ENCODE peak calls at places on chromosomes 16 and 17, in six cellular contexts. G is stomach, J is mucosa of descending colon, H is neuronal stem cell, P is fibroblast of the aortic adventitia, O is skeletal muscle cell. A is an unnamed sample.
A peak's percentile ranks its signal among the peaks of the same experiment; 100 is the strongest.

GRCh38 chr17:11264183-11264871 is 23.3 kb downstream of the SHISA6 start:
- DNase-seq in G (no peak), J (no peak), H (no peak), P (no peak), O (no peak), A (no peak)

GRCh38 chr16:17414421-17414820 is 56.3 kb downstream of the XYLT1 start:
- DNase-seq in G (no peak), J (no peak), H (no peak), P (no peak), O (no peak), A (no peak)

GRCh38 chr16:23640669-23640958 is 496 bp downstream of the PALB2 start:
- DNase-seq in G (no peak), J (peak; percentile 10), H (no peak), P (peak; percentile 3), O (no peak), A (no peak)

GRCh38 chr16:73368715-73369114 is 320.8 kb upstream of the ZFHX3 start:
- DNase-seq in G (no peak), J (no peak), H (no peak), P (no peak), O (no peak), A (no peak)

GRCh38 chr17:56244268-56244890 is 91.1 kb downstream of the ANKFN1 start:
- DNase-seq in G (no peak), J (no peak), H (no peak), P (no peak), O (no peak), A (no peak)

GRCh38 chr16:73172621-73173312 is 124.8 kb upstream of the ZFHX3 start:
- DNase-seq in G (peak; percentile 93), J (peak; percentile 93), H (no peak), P (peak; percentile 98), O (peak; percentile 93), A (peak; percentile 71)

GRCh38 chr16:84069540-84069939 is 26.9 kb upstream of the SLC38A8 start:
- DNase-seq in G (no peak), J (no peak), H (no peak), P (no peak), O (no peak), A (no peak)

GRCh38 chr16:28168991-28169554 is 42.7 kb downstream of the XPO6 start:
- DNase-seq in G (no peak), J (no peak), H (no peak), P (no peak), O (no peak), A (no peak)

GRCh38 chr17:43393944-43394482 is 4.8 kb upstream of the ARL4D start:
- DNase-seq in G (peak; percentile 95), J (peak; percentile 99), H (peak; percentile 92), P (peak; percentile 94), O (no peak), A (peak; percentile 92)

GRCh38 chr16:89316701-89317100 is 99.2 kb downstream of the ZNF778 start:
- DNase-seq in G (no peak), J (no peak), H (no peak), P (no peak), O (no peak), A (no peak)

GRCh38 chr16:89912143-89912542 is 6.5 kb upstream of the MC1R start:
- DNase-seq in G (no peak), J (no peak), H (no peak), P (no peak), O (no peak), A (no peak)

GRCh38 chr17:73003487-73003886 is 89.0 kb downstream of the SLC39A11 start:
- DNase-seq in G (no peak), J (no peak), H (no peak), P (no peak), O (no peak), A (no peak)

GRCh38 chr16:87809150-87809902 is 43.5 kb upstream of the KLHDC4 start:
- DNase-seq in G (no peak), J (no peak), H (no peak), P (no peak), O (no peak), A (no peak)

GRCh38 chr16:80144191-80144590 is 396.6 kb upstream of the DYNLRB2 start:
- DNase-seq in G (no peak), J (no peak), H (no peak), P (no peak), O (peak; percentile 54), A (no peak)

GRCh38 chr17:78995761-78996451 is 13.7 kb downstream of the CANT1 start:
- DNase-seq in G (peak; percentile 87), J (peak; percentile 87), H (no peak), P (no peak), O (no peak), A (peak; percentile 75)

GRCh38 chr16:56569971-56570370 is 5.1 kb downstream of the MT4 start:
- DNase-seq in G (no peak), J (no peak), H (no peak), P (no peak), O (no peak), A (no peak)

GRCh38 chr17:51121620-51122472 is 1.2 kb upstream of the SPAG9 start:
- DNase-seq in G (peak; percentile 91), J (peak; percentile 94), H (peak; percentile 51), P (peak; percentile 92), O (peak; percentile 77), A (peak; percentile 90)

GRCh38 chr16:4288148-4288921 is 15.5 kb upstream of the TFAP4 start:
- DNase-seq in G (peak; percentile 79), J (peak; percentile 88), H (peak; percentile 72), P (peak; percentile 54), O (no peak), A (peak; percentile 74)

GRCh38 chr16:83552193-83552592 is 255.6 kb upstream of the HSBP1 start:
- DNase-seq in G (no peak), J (no peak), H (no peak), P (peak; percentile 31), O (peak; percentile 24), A (no peak)

GRCh38 chr16:72791786-72792185 is 256.1 kb downstream of the ZFHX3 start:
- DNase-seq in G (no peak), J (no peak), H (no peak), P (no peak), O (no peak), A (no peak)

GRCh38 chr17:65117384-65118035 is 19.7 kb upstream of the RGS9 start:
- DNase-seq in G (no peak), J (no peak), H (no peak), P (no peak), O (no peak), A (no peak)
- H3K4me3 ChIP-seq in G (no peak overlapping the region), J (no peak overlapping the region), H (no peak overlapping the region), P (no peak overlapping the region), O (no peak overlapping the region), A (no peak overlapping the region)

DNA sequence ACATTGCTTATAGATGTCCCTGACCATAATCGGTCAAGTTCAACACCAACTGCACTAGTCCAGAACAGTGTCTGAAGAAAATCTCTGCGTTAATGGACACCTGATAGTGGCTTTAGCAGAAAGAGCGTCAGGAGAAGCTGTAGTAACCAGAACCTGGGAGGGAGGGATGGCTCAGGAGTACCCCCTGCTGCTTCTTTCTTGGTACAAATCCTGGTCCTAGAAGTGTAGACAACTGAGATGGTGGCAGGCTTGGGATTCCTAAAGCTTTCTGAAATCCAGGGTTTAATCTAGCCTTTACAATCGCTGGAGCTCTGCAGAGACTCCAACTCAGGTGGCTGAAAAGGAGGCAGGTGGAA is 5.4 kb downstream of the MAP3K14 start:
- DNase-seq in G (no peak), J (no peak), H (no peak), P (no peak), O (no peak), A (no peak)
- H3K4me3 ChIP-seq in G (peak overlapping the region; percentile 38), J (no peak overlapping the region), H (no peak overlapping the region), P (no peak overlapping the region), O (no peak overlapping the region), A (peak overlapping the region; percentile 36)

GRCh38 chr17:29706045-29706431 is 83.3 kb upstream of the CORO6 start:
- DNase-seq in G (no peak), J (no peak), H (no peak), P (no peak), O (no peak), A (no peak)
- H3K4me3 ChIP-seq in G (no peak overlapping the region), J (no peak overlapping the region), H (no peak overlapping the region), P (no peak overlapping the region), O (no peak overlapping the region), A (no peak overlapping the region)

GRCh38 chr17:81804559-81805399 is 829 bp downstream of the GCGR start:
- DNase-seq in G (no peak), J (no peak), H (no peak), P (no peak), O (no peak), A (no peak)
- H3K4me3 ChIP-seq in G (peak overlapping the region; percentile 32), J (no peak overlapping the region), H (no peak overlapping the region), P (no peak overlapping the region), O (no peak overlapping the region), A (peak overlapping the region; percentile 61)

GRCh38 chr17:81340606-81341346 is 45.7 kb upstream of the SLC38A10 start:
- DNase-seq in G (no peak), J (no peak), H (no peak), P (peak; percentile 19), O (no peak), A (no peak)
- H3K4me3 ChIP-seq in G (peak overlapping the region; percentile 81), J (no peak overlapping the region), H (peak overlapping the region; percentile 100), P (peak overlapping the region; percentile 28), O (peak overlapping the region; percentile 95), A (peak overlapping the region; percentile 81)

GRCh38 chr16:70740174-70740918 is 54.5 kb upstream of the MTSS2 start:
- DNase-seq in G (no peak), J (no peak), H (no peak), P (no peak), O (no peak), A (no peak)

GRCh38 chr16:70737377-70738082 is 51.7 kb upstream of the MTSS2 start:
- DNase-seq in G (peak; percentile 55), J (peak; percentile 52), H (no peak), P (peak; percentile 91), O (peak; percentile 78), A (peak; percentile 78)

GRCh38 chr16:70739389-70739788 is 53.5 kb upstream of the MTSS2 start:
- DNase-seq in G (no peak), J (no peak), H (no peak), P (no peak), O (no peak), A (no peak)

GRCh38 chr16:70736454-70737376 is 50.9 kb upstream of the MTSS2 start:
- DNase-seq in G (no peak), J (no peak), H (no peak), P (no peak), O (no peak), A (no peak)

GRCh38 chr16:70738083-70738977 is 52.5 kb upstream of the MTSS2 start:
- DNase-seq in G (peak; percentile 43), J (no peak), H (no peak), P (peak; percentile 48), O (no peak), A (peak; percentile 50)
- H3K4me3 ChIP-seq in G (no peak overlapping the region), J (no peak overlapping the region), H (no peak overlapping the region), P (no peak overlapping the region), O (no peak overlapping the region), A (no peak overlapping the region)

A was measured in breast epithelium.